ENCODE peak calls at places on chromosomes 7 and 10, in ten cellular contexts. C, P, A, R, E, T, K, V, D and H are unnamed samples.

GRCh38 chr7:135994466-135995205 is 17.5 kb upstream of the MTPN start:
- DNase-seq in C (no peak), P (no peak), A (no peak), R (no peak), E (no peak), T (peak), K (no peak), V (no peak), D (no peak), H (no peak)

GRCh38 chr10:88851706-88852105 is at the start of gene ANKRD22:
- DNase-seq in C (no peak), P (no peak), A (no peak), R (no peak), E (no peak), T (peak), K (peak), V (no peak), D (no peak), H (peak)

GRCh38 chr10:94292448-94293118 is 70.2 kb downstream of the NOC3L start:
- DNase-seq in C (no peak), P (no peak), A (no peak), R (no peak), E (no peak), T (peak), K (peak), V (no peak), D (no peak), H (peak)

GRCh38 chr10:58299580-58299979 is 30.6 kb downstream of the CISD1 start:
- DNase-seq in C (no peak), P (peak), A (peak), R (no peak), E (peak), T (peak), K (peak), V (no peak), D (no peak), H (peak)

GRCh38 chr7:41003031-41003925 is 699.6 kb downstream of the INHBA start:
- DNase-seq in C (no peak), P (peak), A (no peak), R (no peak), E (no peak), T (peak), K (peak), V (no peak), D (no peak), H (peak)

GRCh38 chr10:109861051-109861450 is 62.3 kb downstream of the XPNPEP1 start:
- DNase-seq in C (no peak), P (no peak), A (no peak), R (no peak), E (no peak), T (no peak), K (no peak), V (no peak), D (no peak), H (no peak)

GRCh38 chr7:134752006-134752760 is 27.3 kb upstream of the CALD1 start:
- DNase-seq in C (no peak), P (no peak), A (no peak), R (no peak), E (no peak), T (peak), K (peak), V (no peak), D (no peak), H (peak)

GRCh38 chr10:17233534-17233933 is 5.5 kb downstream of the VIM start:
- DNase-seq in C (no peak), P (no peak), A (no peak), R (no peak), E (no peak), T (no peak), K (no peak), V (no peak), D (no peak), H (no peak)

GRCh38 chr10:13765641-13766341 is 179.0 kb downstream of the PRPF18 start:
- DNase-seq in C (no peak), P (no peak), A (no peak), R (no peak), E (no peak), T (no peak), K (no peak), V (no peak), D (no peak), H (peak)

GRCh38 chr7:17432793-17433192 is 134.3 kb downstream of the AHR start:
- DNase-seq in C (no peak), P (no peak), A (no peak), R (no peak), E (no peak), T (no peak), K (no peak), V (no peak), D (no peak), H (no peak)

GRCh38 chr10:70890917-70891431 is 2.6 kb upstream of the PCBD1 start:
- DNase-seq in C (no peak), P (no peak), A (no peak), R (no peak), E (no peak), T (no peak), K (no peak), V (peak), D (peak), H (peak)

GRCh38 chr10:33046792-33047191 is 88.8 kb upstream of the ITGB1 start:
- DNase-seq in C (no peak), P (no peak), A (no peak), R (no peak), E (no peak), T (no peak), K (no peak), V (no peak), D (no peak), H (no peak)

GRCh38 chr7:29563590-29564454 is at the start of gene PRR15:
- DNase-seq in C (no peak), P (no peak), A (no peak), R (no peak), E (no peak), T (no peak), K (no peak), V (peak), D (peak), H (peak)

GRCh38 chr10:73182568-73182967 is 14.6 kb downstream of the FAM149B1 start:
- DNase-seq in C (no peak), P (no peak), A (no peak), R (no peak), E (no peak), T (peak), K (no peak), V (no peak), D (no peak), H (peak)

GRCh38 chr7:30562909-30563308 is 31.8 kb upstream of the GARS1 start:
- DNase-seq in C (no peak), P (no peak), A (no peak), R (no peak), E (no peak), T (no peak), K (no peak), V (no peak), D (no peak), H (no peak)

GRCh38 chr7:47198159-47198558 is 383.8 kb downstream of the TNS3 start:
- DNase-seq in C (no peak), P (no peak), A (no peak), R (no peak), E (no peak), T (peak), K (no peak), V (no peak), D (no peak), H (no peak)

GRCh38 chr10:131195552-131196159 is 115.9 kb downstream of the TCERG1L start:
- DNase-seq in C (no peak), P (no peak), A (no peak), R (no peak), E (no peak), T (no peak), K (no peak), V (peak), D (no peak), H (no peak)

GRCh38 chr7:43771567-43771966 is 13.1 kb downstream of the BLVRA start:
- DNase-seq in C (no peak), P (no peak), A (no peak), R (no peak), E (no peak), T (no peak), K (no peak), V (no peak), D (no peak), H (no peak)

GRCh38 chr7:24560772-24561171 is 12.5 kb upstream of the PALS2 start:
- DNase-seq in C (no peak), P (no peak), A (no peak), R (no peak), E (no peak), T (no peak), K (no peak), V (no peak), D (no peak), H (no peak)

GRCh38 chr10:95319239-95319638 is 28.4 kb upstream of the PDLIM1 start:
- DNase-seq in C (no peak), P (no peak), A (no peak), R (no peak), E (no peak), T (peak), K (no peak), V (no peak), D (no peak), H (peak)

GRCh38 chr10:95792874-95793285 is 36.9 kb downstream of the ENTPD1 start:
- DNase-seq in C (no peak), P (no peak), A (no peak), R (no peak), E (no peak), T (peak), K (peak), V (no peak), D (no peak), H (peak)

GRCh38 chr7:34849966-34850365 is 187.3 kb downstream of the DPY19L1 start:
- DNase-seq in C (no peak), P (no peak), A (no peak), R (no peak), E (no peak), T (no peak), K (no peak), V (no peak), D (no peak), H (no peak)

GRCh38 chr10:6920072-6921019 is 340.3 kb upstream of the PRKCQ start:
- DNase-seq in C (peak), P (peak), A (peak), R (peak), E (peak), T (peak), K (peak), V (peak), D (peak), H (peak)

GRCh38 chr10:49277973-49278372 is 21.0 kb upstream of the C10orf71 start:
- DNase-seq in C (no peak), P (no peak), A (no peak), R (no peak), E (no peak), T (no peak), K (peak), V (no peak), D (no peak), H (no peak)

GRCh38 chr7:90764848-90765570 is 168.9 kb downstream of the CDK14 start:
- DNase-seq in C (no peak), P (no peak), A (no peak), R (no peak), E (no peak), T (no peak), K (no peak), V (no peak), D (no peak), H (no peak)

GRCh38 chr7:12635830-12636229 is 51.6 kb upstream of the ARL4A start:
- DNase-seq in C (no peak), P (no peak), A (no peak), R (no peak), E (no peak), T (no peak), K (no peak), V (no peak), D (no peak), H (peak)

GRCh38 chr10:30540286-30540685 is 89.3 kb downstream of the LYZL2 start:
- DNase-seq in C (no peak), P (no peak), A (no peak), R (no peak), E (no peak), T (peak), K (no peak), V (no peak), D (no peak), H (no peak)

GRCh38 chr10:99993994-99994689 is 15.6 kb downstream of the DNMBP start:
- DNase-seq in C (no peak), P (peak), A (peak), R (peak), E (peak), T (peak), K (peak), V (peak), D (no peak), H (peak)

GRCh38 chr10:131019696-131020095 is 291.8 kb downstream of the TCERG1L start:
- DNase-seq in C (no peak), P (no peak), A (no peak), R (no peak), E (no peak), T (no peak), K (no peak), V (no peak), D (no peak), H (no peak)

GRCh38 chr7:96330193-96330592 is 8.3 kb upstream of the SLC25A13 start:
- DNase-seq in C (no peak), P (no peak), A (no peak), R (no peak), E (no peak), T (no peak), K (no peak), V (no peak), D (no peak), H (no peak)

GRCh38 chr10:89644691-89644966 is 413 bp downstream of the PANK1 start:
- DNase-seq in C (no peak), P (no peak), A (no peak), R (no peak), E (peak), T (no peak), K (no peak), V (peak), D (no peak), H (no peak)